ENCODE peak calls at places on chromosomes 12 and 14, in seven cellular contexts. R is NCI-H1048, M is spleen, V is coronary artery, P is fibroblast of the conjunctiva, O is substantia nigra, N is tibial artery. U is an unnamed sample.
A peak's percentile ranks its signal among the peaks of the same experiment; 100 is the strongest.

GRCh38 chr12:10128687-10129086 is 1.3 kb downstream of the CLEC7A start:
- DNase-seq in V (no peak), M (no peak), P (no peak), R (no peak), O (no peak), N (no peak), U (no peak)

GRCh38 chr14:68644101-68644500 is 148.8 kb downstream of the ZFP36L1 start:
- DNase-seq in V (peak; percentile 54), P (no peak), M (no peak), R (no peak), N (no peak), O (no peak), U (no peak)

GRCh38 chr14:39731912-39732311 is 299.7 kb upstream of the FBXO33 start:
- DNase-seq in R (no peak), M (no peak), N (no peak), O (no peak), P (no peak), V (no peak), U (no peak)

GRCh38 chr12:62709321-62709720 is 225.6 kb downstream of the PPM1H start:
- DNase-seq in V (no peak), R (no peak), P (no peak), N (no peak), O (no peak), M (no peak), U (no peak)

GRCh38 chr12:56687225-56688128 is 607 bp downstream of the PTGES3 start:
- DNase-seq in P (no peak), V (peak; percentile 82), N (peak; percentile 59), M (peak; percentile 94), O (peak; percentile 46), R (no peak), U (no peak)

GRCh38 chr12:21892341-21892740 is 48.9 kb downstream of the ABCC9 start:
- DNase-seq in R (no peak), O (no peak), N (no peak), M (no peak), P (no peak), V (no peak), U (no peak)

GRCh38 chr14:61573748-61574513 is 121.4 kb upstream of the HIF1A start:
- DNase-seq in R (no peak), O (no peak), P (no peak), N (no peak), M (no peak), V (no peak), U (no peak)

GRCh38 chr14:104333903-104334811 is 195.8 kb downstream of the KIF26A start:
- DNase-seq in O (no peak), R (no peak), N (no peak), P (no peak), V (peak; percentile 35), M (peak; percentile 68), U (no peak)

GRCh38 chr12:50258167-50258551 is 25.2 kb downstream of the LIMA1 start:
- DNase-seq in V (no peak), O (no peak), P (no peak), M (no peak), R (no peak), N (peak; percentile 75), U (no peak)

U was measured in SK-N-MC.